ENCODE peak calls at places on chromosomes 6 and 20, in seven cellular contexts. One of them, this sample, is unnamed.

GRCh38 chr6:1832844-1833787 is 223.4 kb downstream of the FOXC1 start:
- DNase-seq in CD8-positive, alpha-beta T cell: no peak
- DNase-seq in H7: no peak
- DNase-seq in GM04503: no peak
- DNase-seq in cardiac muscle cell: peak
- DNase-seq in NCI-H345: peak
- DNase-seq in occipital lobe: no peak
- DNase-seq in this sample: peak

GRCh38 chr6:141335476-141335875 is 797.2 kb upstream of the GJE1 start:
- DNase-seq in CD8-positive, alpha-beta T cell: no peak
- DNase-seq in H7: no peak
- DNase-seq in occipital lobe: no peak
- DNase-seq in NCI-H345: no peak
- DNase-seq in cardiac muscle cell: no peak
- DNase-seq in GM04503: no peak
- DNase-seq in this sample: no peak

GRCh38 chr6:45607818-45608217 is 230.1 kb upstream of the SUPT3H start:
- DNase-seq in CD8-positive, alpha-beta T cell: no peak
- DNase-seq in GM04503: no peak
- DNase-seq in occipital lobe: no peak
- DNase-seq in cardiac muscle cell: peak
- DNase-seq in NCI-H345: no peak
- DNase-seq in H7: no peak
- DNase-seq in this sample: no peak

GRCh38 chr20:59939052-59939878 is 840 bp downstream of the PPP1R3D start:
- DNase-seq in NCI-H345: no peak
- DNase-seq in GM04503: no peak
- DNase-seq in H7: peak
- DNase-seq in occipital lobe: no peak
- DNase-seq in cardiac muscle cell: no peak
- DNase-seq in CD8-positive, alpha-beta T cell: no peak
- DNase-seq in this sample: no peak

GRCh38 chr6:13558718-13559117 is 15.7 kb upstream of the SIRT5 start:
- DNase-seq in occipital lobe: no peak
- DNase-seq in H7: no peak
- DNase-seq in GM04503: no peak
- DNase-seq in cardiac muscle cell: no peak
- DNase-seq in NCI-H345: no peak
- DNase-seq in CD8-positive, alpha-beta T cell: no peak
- DNase-seq in this sample: no peak

GRCh38 chr6:34506718-34507117 is 40.8 kb downstream of the PACSIN1 start:
- DNase-seq in cardiac muscle cell: no peak
- DNase-seq in occipital lobe: no peak
- DNase-seq in H7: peak
- DNase-seq in GM04503: no peak
- DNase-seq in CD8-positive, alpha-beta T cell: no peak
- DNase-seq in NCI-H345: no peak
- DNase-seq in this sample: no peak

GRCh38 chr6:166027761-166028160 is 139.9 kb downstream of the TBXT start:
- DNase-seq in CD8-positive, alpha-beta T cell: no peak
- DNase-seq in occipital lobe: no peak
- DNase-seq in NCI-H345: no peak
- DNase-seq in cardiac muscle cell: peak
- DNase-seq in H7: no peak
- DNase-seq in GM04503: no peak
- DNase-seq in this sample: no peak

GRCh38 chr20:48680650-48681049 is 147.1 kb downstream of the PREX1 start:
- DNase-seq in cardiac muscle cell: no peak
- DNase-seq in occipital lobe: no peak
- DNase-seq in CD8-positive, alpha-beta T cell: no peak
- DNase-seq in NCI-H345: no peak
- DNase-seq in GM04503: no peak
- DNase-seq in H7: no peak
- DNase-seq in this sample: no peak

GRCh38 chr6:90222724-90223198 is 73.9 kb downstream of the BACH2 start:
- DNase-seq in CD8-positive, alpha-beta T cell: no peak
- DNase-seq in cardiac muscle cell: no peak
- DNase-seq in NCI-H345: no peak
- DNase-seq in GM04503: no peak
- DNase-seq in occipital lobe: no peak
- DNase-seq in H7: no peak
- DNase-seq in this sample: no peak

GRCh38 chr6:52815167-52816092 is 11.8 kb upstream of the GSTA1 start:
- DNase-seq in CD8-positive, alpha-beta T cell: peak
- DNase-seq in GM04503: no peak
- DNase-seq in NCI-H345: peak
- DNase-seq in H7: peak
- DNase-seq in occipital lobe: no peak
- DNase-seq in cardiac muscle cell: peak
- DNase-seq in this sample: no peak

GRCh38 chr6:106511274-106512047 is 117.8 kb downstream of the RTN4IP1 start:
- DNase-seq in GM04503: no peak
- DNase-seq in occipital lobe: no peak
- DNase-seq in cardiac muscle cell: peak
- DNase-seq in CD8-positive, alpha-beta T cell: peak
- DNase-seq in H7: peak
- DNase-seq in NCI-H345: peak
- DNase-seq in this sample: peak

GRCh38 chr6:62283828-62284411 is 2.1 kb downstream of the KHDRBS2 start:
- DNase-seq in cardiac muscle cell: peak
- DNase-seq in H7: peak
- DNase-seq in GM04503: no peak
- DNase-seq in NCI-H345: no peak
- DNase-seq in occipital lobe: no peak
- DNase-seq in CD8-positive, alpha-beta T cell: no peak
- DNase-seq in this sample: no peak

GRCh38 chr20:58216334-58216733 is 12.1 kb downstream of the ANKRD60 start:
- DNase-seq in CD8-positive, alpha-beta T cell: no peak
- DNase-seq in NCI-H345: no peak
- DNase-seq in H7: no peak
- DNase-seq in GM04503: no peak
- DNase-seq in cardiac muscle cell: peak
- DNase-seq in occipital lobe: no peak
- DNase-seq in this sample: no peak

GRCh38 chr20:62245911-62246280 is 7.6 kb downstream of the OSBPL2 start:
- DNase-seq in CD8-positive, alpha-beta T cell: no peak
- DNase-seq in cardiac muscle cell: no peak
- DNase-seq in occipital lobe: no peak
- DNase-seq in H7: no peak
- DNase-seq in GM04503: no peak
- DNase-seq in NCI-H345: no peak
- DNase-seq in this sample: no peak